ENCODE peak calls at places on chromosome 7, in nine cellular contexts. L, V, G, J, M, Q, O, A and U are unnamed samples.

GRCh38 chr7:101216001-101216859 is 1.2 kb downstream of the PLOD3 start:
- DNase-seq in L (no peak), V (no peak), G (no peak), J (no peak), M (peak; percentile 31), Q (no peak), O (peak; percentile 65), A (no peak), U (peak; percentile 19)

GRCh38 chr7:7554021-7554432 is 12.7 kb upstream of the MIOS start:
- DNase-seq in L (no peak), V (no peak), G (no peak), J (no peak), M (no peak), Q (no peak), O (no peak), A (no peak), U (no peak)

GRCh38 chr7:80918909-80919721 is at the start of gene SEMA3C:
- DNase-seq in L (peak; percentile 91), V (peak; percentile 94), G (peak; percentile 94), J (peak; percentile 72), M (peak; percentile 98), Q (peak; percentile 99), O (peak; percentile 96), A (peak; percentile 96), U (peak; percentile 16)

GRCh38 chr7:33744293-33744692 is 161.0 kb upstream of the BMPER start:
- DNase-seq in L (no peak), V (peak; percentile 72), G (no peak), J (no peak), M (peak; percentile 57), Q (no peak), O (no peak), A (peak; percentile 75), U (no peak)

GRCh38 chr7:67692425-67692824 is 695.8 kb downstream of the TYW1 start:
- DNase-seq in L (no peak), V (no peak), G (peak; percentile 54), J (no peak), M (no peak), Q (no peak), O (no peak), A (peak; percentile 34), U (no peak)

GRCh38 chr7:30687604-30688003 is 5.3 kb upstream of the CRHR2 start:
- DNase-seq in L (no peak), V (no peak), G (no peak), J (no peak), M (no peak), Q (no peak), O (no peak), A (no peak), U (no peak)

GRCh38 chr7:82122290-82122689 is 321.3 kb downstream of the CACNA2D1 start:
- DNase-seq in L (no peak), V (peak; percentile 24), G (no peak), J (no peak), M (no peak), Q (no peak), O (no peak), A (no peak), U (no peak)

GRCh38 chr7:2082357-2083038 is 150.2 kb downstream of the MAD1L1 start:
- DNase-seq in L (no peak), V (no peak), G (no peak), J (no peak), M (peak; percentile 72), Q (peak; percentile 95), O (no peak), A (no peak), U (no peak)

GRCh38 chr7:151243411-151244155 is 4.9 kb downstream of the SMARCD3 start:
- DNase-seq in L (no peak), V (no peak), G (no peak), J (no peak), M (no peak), Q (no peak), O (no peak), A (no peak), U (no peak)

GRCh38 chr7:121083138-121083789 is 94.8 kb downstream of the CPED1 start:
- DNase-seq in L (peak; percentile 49), V (no peak), G (no peak), J (peak; percentile 54), M (no peak), Q (no peak), O (no peak), A (peak; percentile 76), U (no peak)
- TF ChIP-seq CTCF in L (no peak), V (no peak), G (no peak), J (no peak), M (no peak), Q (no peak), O (no peak), A (no peak), U (no peak)

DNA sequence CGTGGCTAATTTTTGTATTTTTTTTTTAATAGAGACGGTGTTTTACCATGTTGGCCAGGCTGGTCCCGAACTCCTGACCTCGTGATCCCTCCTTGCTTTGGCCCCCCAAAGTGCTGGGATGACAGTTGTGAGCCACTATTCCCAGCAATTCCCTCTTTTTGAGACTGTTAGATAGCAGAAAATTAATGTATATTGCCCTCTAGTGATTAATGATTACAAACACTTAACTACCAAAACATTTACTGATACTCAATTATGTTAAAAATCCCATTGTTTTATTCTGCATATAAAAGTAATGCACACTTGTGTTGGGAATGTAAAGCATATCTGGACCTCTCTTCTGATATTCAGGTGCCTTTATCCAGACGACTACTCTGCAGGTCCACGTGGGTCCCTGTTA is 41.2 kb upstream of the COBL start:
- DNase-seq in L (no peak), V (no peak), G (no peak), J (no peak), M (no peak), Q (no peak), O (no peak), A (no peak), U (no peak)
- TF ChIP-seq CTCF in L (no peak), V (peak; percentile 31), G (no peak), J (no peak), M (no peak), Q (no peak), O (no peak), A (no peak), U (no peak)

DNA sequence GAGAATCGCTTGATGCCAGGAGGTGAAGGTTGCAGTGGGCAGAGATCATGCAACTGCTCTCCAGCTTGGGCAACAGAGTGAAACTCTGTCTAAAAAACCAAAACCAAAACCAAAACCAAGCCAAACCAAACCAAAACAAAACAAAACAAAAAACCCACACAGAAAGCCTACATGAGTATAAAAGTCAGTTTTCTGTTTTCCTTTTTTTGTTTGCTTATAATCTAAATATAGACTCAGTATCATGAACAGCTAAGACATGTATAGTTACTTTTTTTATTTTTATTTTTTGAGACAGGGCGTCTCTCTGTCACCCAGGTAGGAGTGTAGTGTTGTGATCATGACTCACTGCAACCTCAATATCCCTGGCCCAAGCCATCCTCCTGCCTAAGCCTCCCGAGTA is 16.8 kb upstream of the MTPN start:
- DNase-seq in L (no peak), V (no peak), G (no peak), J (no peak), M (no peak), Q (no peak), O (no peak), A (no peak), U (no peak)
- TF ChIP-seq CTCF in L (no peak), V (no peak), G (no peak), J (no peak), M (no peak), Q (no peak), O (no peak), A (no peak), U (no peak)

DNA sequence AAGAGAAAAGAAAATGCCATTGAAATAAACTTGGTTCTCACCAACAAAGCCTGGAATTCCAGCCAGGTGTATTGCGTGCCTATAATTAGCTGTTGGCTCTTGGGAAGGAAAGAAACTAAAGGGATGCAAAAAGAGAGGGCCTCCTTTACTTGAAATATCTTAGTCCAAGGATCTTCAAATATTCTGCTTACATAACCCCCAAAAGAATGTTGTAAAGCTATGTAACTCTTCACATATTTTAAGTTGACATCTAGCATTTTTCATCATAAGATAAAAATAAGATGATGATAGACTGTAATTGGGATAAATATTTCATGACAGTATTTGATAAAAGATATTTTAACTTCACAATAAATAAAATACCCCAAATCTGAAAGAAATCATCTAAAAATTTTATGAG is 52.5 kb upstream of the SEPTIN7 start:
- DNase-seq in L (no peak), V (peak; percentile 60), G (no peak), J (no peak), M (no peak), Q (no peak), O (no peak), A (no peak), U (no peak)
- TF ChIP-seq CTCF in L (no peak), V (no peak), G (no peak), J (no peak), M (no peak), Q (no peak), O (no peak), A (no peak), U (no peak)

GRCh38 chr7:42991024-42991423 is 58.8 kb downstream of the MRPL32 start:
- DNase-seq in L (no peak), V (no peak), G (no peak), J (no peak), M (no peak), Q (no peak), O (no peak), A (no peak), U (no peak)

GRCh38 chr7:42991913-42992576 is 59.9 kb downstream of the MRPL32 start:
- DNase-seq in L (no peak), V (peak; percentile 46), G (no peak), J (no peak), M (no peak), Q (no peak), O (no peak), A (no peak), U (no peak)

GRCh38 chr7:42994096-42994495 is 61.9 kb downstream of the MRPL32 start:
- DNase-seq in L (no peak), V (no peak), G (no peak), J (no peak), M (no peak), Q (no peak), O (no peak), A (no peak), U (no peak)

GRCh38 chr7:42997611-42998010 is 65.4 kb downstream of the MRPL32 start:
- DNase-seq in L (no peak), V (no peak), G (no peak), J (no peak), M (no peak), Q (no peak), O (no peak), A (no peak), U (no peak)

DNA sequence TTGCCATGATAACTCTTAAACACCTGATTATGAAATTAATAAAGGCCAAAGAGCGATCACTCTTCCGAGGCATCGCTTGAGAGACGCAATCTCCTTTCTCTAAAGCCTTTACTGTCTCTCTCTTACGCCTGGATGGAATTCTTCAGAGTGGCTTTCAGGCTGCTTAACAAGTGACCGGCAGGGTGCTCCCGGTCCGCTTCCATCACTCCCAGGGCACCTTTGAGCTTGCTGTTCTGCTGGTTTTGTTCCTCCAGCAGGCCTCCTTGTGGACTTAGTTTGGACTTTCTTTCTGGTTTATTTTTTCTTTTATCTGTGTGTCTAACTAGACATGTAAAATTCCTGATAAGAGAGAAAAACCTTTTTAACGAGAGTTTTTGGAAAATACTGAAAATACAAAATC is 60.9 kb downstream of the MRPL32 start:
- DNase-seq in L (no peak), V (peak; percentile 74), G (no peak), J (no peak), M (no peak), Q (no peak), O (no peak), A (no peak), U (no peak)
- TF ChIP-seq CTCF in L (no peak), V (peak; percentile 32), G (no peak), J (no peak), M (no peak), Q (no peak), O (no peak), A (no peak), U (no peak)

GRCh38 chr7:90552521-90552920 is 43.6 kb upstream of the CDK14 start:
- DNase-seq in L (peak; percentile 21), V (no peak), G (no peak), J (no peak), M (no peak), Q (no peak), O (no peak), A (peak; percentile 52), U (no peak)
- TF ChIP-seq CTCF in L (peak; percentile 51), V (no peak), G (no peak), J (no peak), M (peak; percentile 29), Q (peak; percentile 60), O (peak; percentile 5), A (no peak), U (no peak)